ENCODE peak calls at places on chromosomes 12 and 14, in seven cellular contexts. One of them, this sample, is unnamed.

GRCh38 chr12:113211160-113211559 is 10.1 kb upstream of the TPCN1 start:
- DNase-seq in heart left ventricle: no peak
- DNase-seq in uterus: no peak
- DNase-seq in nephron progenitor cell: no peak
- DNase-seq in A673: no peak
- DNase-seq in GM20000: no peak
- DNase-seq in fibroblast of the aortic adventitia: no peak
- DNase-seq in this sample: no peak

GRCh38 chr14:65927871-65928270 is 515.3 kb downstream of the FUT8 start:
- DNase-seq in heart left ventricle: no peak
- DNase-seq in uterus: no peak
- DNase-seq in nephron progenitor cell: no peak
- DNase-seq in A673: no peak
- DNase-seq in GM20000: no peak
- DNase-seq in fibroblast of the aortic adventitia: no peak
- DNase-seq in this sample: no peak

GRCh38 chr12:53211476-53212381 is 4.7 kb upstream of the ITGB7 start:
- DNase-seq in heart left ventricle: no peak
- DNase-seq in uterus: no peak
- DNase-seq in nephron progenitor cell: no peak
- DNase-seq in A673: no peak
- DNase-seq in GM20000: no peak
- DNase-seq in fibroblast of the aortic adventitia: no peak
- DNase-seq in this sample: no peak

GRCh38 chr12:27733052-27733656 is 22.5 kb downstream of the MRPS35 start:
- DNase-seq in heart left ventricle: no peak
- DNase-seq in uterus: no peak
- DNase-seq in nephron progenitor cell: peak; percentile 18
- DNase-seq in A673: peak; percentile 45
- DNase-seq in GM20000: peak; percentile 40
- DNase-seq in fibroblast of the aortic adventitia: peak; percentile 60
- DNase-seq in this sample: no peak

GRCh38 chr12:13254311-13254710 is 57.8 kb downstream of the EMP1 start:
- DNase-seq in heart left ventricle: no peak
- DNase-seq in uterus: no peak
- DNase-seq in nephron progenitor cell: no peak
- DNase-seq in A673: no peak
- DNase-seq in GM20000: no peak
- DNase-seq in fibroblast of the aortic adventitia: no peak
- DNase-seq in this sample: no peak

GRCh38 chr12:2382391-2383155 is 329.8 kb downstream of the CACNA1C start:
- DNase-seq in heart left ventricle: no peak
- DNase-seq in uterus: peak; percentile 8
- DNase-seq in nephron progenitor cell: no peak
- DNase-seq in A673: no peak
- DNase-seq in GM20000: no peak
- DNase-seq in fibroblast of the aortic adventitia: peak; percentile 36
- DNase-seq in this sample: no peak

GRCh38 chr12:3973939-3974644 is 100.9 kb upstream of the PARP11 start:
- DNase-seq in heart left ventricle: peak; percentile 36
- DNase-seq in uterus: no peak
- DNase-seq in nephron progenitor cell: no peak
- DNase-seq in A673: no peak
- DNase-seq in GM20000: no peak
- DNase-seq in fibroblast of the aortic adventitia: no peak
- DNase-seq in this sample: no peak

GRCh38 chr12:132018193-132018916 is 68.6 kb downstream of the EP400 start:
- DNase-seq in heart left ventricle: no peak
- DNase-seq in uterus: no peak
- DNase-seq in nephron progenitor cell: no peak
- DNase-seq in A673: no peak
- DNase-seq in GM20000: no peak
- DNase-seq in fibroblast of the aortic adventitia: no peak
- DNase-seq in this sample: no peak

GRCh38 chr14:102768223-102769048 is 8.8 kb upstream of the TRAF3 start:
- DNase-seq in heart left ventricle: no peak
- DNase-seq in uterus: no peak
- DNase-seq in nephron progenitor cell: no peak
- DNase-seq in A673: no peak
- DNase-seq in GM20000: peak; percentile 76
- DNase-seq in fibroblast of the aortic adventitia: no peak
- DNase-seq in this sample: no peak

GRCh38 chr12:94677778-94678177 is 27.4 kb upstream of the TMCC3 start:
- DNase-seq in heart left ventricle: no peak
- DNase-seq in uterus: no peak
- DNase-seq in nephron progenitor cell: no peak
- DNase-seq in A673: no peak
- DNase-seq in GM20000: no peak
- DNase-seq in fibroblast of the aortic adventitia: no peak
- DNase-seq in this sample: no peak

GRCh38 chr12:57765003-57765697 is 1.7 kb downstream of the CYP27B1 start:
- DNase-seq in heart left ventricle: no peak
- DNase-seq in uterus: no peak
- DNase-seq in nephron progenitor cell: peak; percentile 47
- DNase-seq in A673: peak; percentile 55
- DNase-seq in GM20000: peak; percentile 67
- DNase-seq in fibroblast of the aortic adventitia: no peak
- DNase-seq in this sample: no peak

GRCh38 chr12:94010307-94010706 is 138.1 kb upstream of the PLXNC1 start:
- DNase-seq in heart left ventricle: no peak
- DNase-seq in uterus: no peak
- DNase-seq in nephron progenitor cell: no peak
- DNase-seq in A673: no peak
- DNase-seq in GM20000: no peak
- DNase-seq in fibroblast of the aortic adventitia: no peak
- DNase-seq in this sample: no peak

GRCh38 chr12:90235642-90236041 is 527.0 kb upstream of the ATP2B1 start:
- DNase-seq in heart left ventricle: no peak
- DNase-seq in uterus: no peak
- DNase-seq in nephron progenitor cell: no peak
- DNase-seq in A673: no peak
- DNase-seq in GM20000: no peak
- DNase-seq in fibroblast of the aortic adventitia: peak; percentile 53
- DNase-seq in this sample: no peak

GRCh38 chr12:7061596-7061995 is 1.1 kb downstream of the C1S start:
- DNase-seq in heart left ventricle: no peak
- DNase-seq in uterus: no peak
- DNase-seq in nephron progenitor cell: no peak
- DNase-seq in A673: no peak
- DNase-seq in GM20000: no peak
- DNase-seq in fibroblast of the aortic adventitia: no peak
- DNase-seq in this sample: no peak

GRCh38 chr14:24260026-24260779 is 2.8 kb downstream of the TGM1 start:
- DNase-seq in heart left ventricle: no peak
- DNase-seq in uterus: no peak
- DNase-seq in nephron progenitor cell: no peak
- DNase-seq in A673: no peak
- DNase-seq in GM20000: no peak
- DNase-seq in fibroblast of the aortic adventitia: no peak
- DNase-seq in this sample: no peak

GRCh38 chr12:122371475-122372045 is 50.9 kb downstream of the CLIP1 start:
- DNase-seq in heart left ventricle: no peak
- DNase-seq in uterus: no peak
- DNase-seq in nephron progenitor cell: no peak
- DNase-seq in A673: no peak
- DNase-seq in GM20000: no peak
- DNase-seq in fibroblast of the aortic adventitia: no peak
- DNase-seq in this sample: no peak

GRCh38 chr12:27305673-27306504 is 26.7 kb upstream of the BMAL2 start:
- DNase-seq in heart left ventricle: no peak
- DNase-seq in uterus: no peak
- DNase-seq in nephron progenitor cell: no peak
- DNase-seq in A673: peak; percentile 48
- DNase-seq in GM20000: no peak
- DNase-seq in fibroblast of the aortic adventitia: peak; percentile 82
- DNase-seq in this sample: no peak

GRCh38 chr14:75147423-75148071 is 20.7 kb upstream of the NEK9 start:
- DNase-seq in heart left ventricle: peak; percentile 64
- DNase-seq in uterus: peak; percentile 75
- DNase-seq in nephron progenitor cell: peak; percentile 35
- DNase-seq in A673: no peak
- DNase-seq in GM20000: no peak
- DNase-seq in fibroblast of the aortic adventitia: peak; percentile 87
- DNase-seq in this sample: peak; percentile 40

GRCh38 chr12:1737643-1738286 is 46.9 kb downstream of the ADIPOR2 start:
- DNase-seq in heart left ventricle: no peak
- DNase-seq in uterus: no peak
- DNase-seq in nephron progenitor cell: peak; percentile 18
- DNase-seq in A673: no peak
- DNase-seq in GM20000: no peak
- DNase-seq in fibroblast of the aortic adventitia: no peak
- DNase-seq in this sample: no peak

GRCh38 chr12:48901278-48901677 is 24.0 kb downstream of the FKBP11 start:
- DNase-seq in heart left ventricle: no peak
- DNase-seq in uterus: no peak
- DNase-seq in nephron progenitor cell: no peak
- DNase-seq in A673: no peak
- DNase-seq in GM20000: peak; percentile 70
- DNase-seq in fibroblast of the aortic adventitia: peak; percentile 31
- DNase-seq in this sample: no peak

GRCh38 chr14:77973246-77973645 is 173.3 kb downstream of the ADCK1 start:
- DNase-seq in heart left ventricle: no peak
- DNase-seq in uterus: no peak
- DNase-seq in nephron progenitor cell: no peak
- DNase-seq in A673: no peak
- DNase-seq in GM20000: no peak
- DNase-seq in fibroblast of the aortic adventitia: no peak
- DNase-seq in this sample: no peak

GRCh38 chr14:61065671-61066070 is 84.6 kb downstream of the SLC38A6 start:
- DNase-seq in heart left ventricle: no peak
- DNase-seq in uterus: no peak
- DNase-seq in nephron progenitor cell: no peak
- DNase-seq in A673: no peak
- DNase-seq in GM20000: no peak
- DNase-seq in fibroblast of the aortic adventitia: no peak
- DNase-seq in this sample: no peak

GRCh38 chr12:124804011-124804621 is 59.5 kb downstream of the SCARB1 start:
- DNase-seq in heart left ventricle: no peak
- DNase-seq in uterus: no peak
- DNase-seq in nephron progenitor cell: no peak
- DNase-seq in A673: peak; percentile 67
- DNase-seq in GM20000: peak; percentile 8
- DNase-seq in fibroblast of the aortic adventitia: peak; percentile 61
- DNase-seq in this sample: no peak

GRCh38 chr14:78519863-78520262 is 349.7 kb downstream of the NRXN3 start:
- DNase-seq in heart left ventricle: peak; percentile 19
- DNase-seq in uterus: no peak
- DNase-seq in nephron progenitor cell: peak; percentile 84
- DNase-seq in A673: peak; percentile 64
- DNase-seq in GM20000: peak; percentile 8
- DNase-seq in fibroblast of the aortic adventitia: peak; percentile 9
- DNase-seq in this sample: peak; percentile 68

DNA sequence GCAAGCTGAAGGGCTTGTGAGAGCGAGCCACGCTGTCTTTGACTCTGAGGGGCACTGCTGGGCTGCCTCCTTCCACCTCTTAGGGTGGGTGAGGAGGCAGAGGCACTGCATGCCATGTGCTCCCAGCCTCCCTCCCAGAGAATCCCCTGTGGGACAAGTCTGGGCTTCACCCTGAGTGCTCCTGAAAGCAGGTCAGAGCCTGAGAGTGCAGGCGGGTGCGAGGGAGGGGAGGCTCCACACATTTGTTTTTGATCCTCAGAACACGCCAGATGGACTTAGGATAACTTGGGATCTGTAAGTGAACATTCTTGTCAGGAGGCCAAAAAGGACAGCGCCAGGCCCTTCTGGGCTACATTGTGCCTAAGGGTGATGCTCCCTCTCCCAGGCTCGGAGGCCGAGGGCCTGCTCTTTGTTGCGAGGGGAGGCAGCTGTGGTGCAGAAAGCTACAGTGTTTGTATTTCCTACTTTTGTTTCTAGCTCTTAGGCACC is 155.4 kb downstream of the TMX1 start:
- DNase-seq in heart left ventricle: peak; percentile 66
- DNase-seq in uterus: peak; percentile 61
- DNase-seq in nephron progenitor cell: no peak
- DNase-seq in A673: no peak
- DNase-seq in GM20000: no peak
- DNase-seq in fibroblast of the aortic adventitia: peak; percentile 94
- DNase-seq in this sample: peak; percentile 29
- TF ChIP-seq CTCF in heart left ventricle: no peak
- TF ChIP-seq CTCF in uterus: no peak
- TF ChIP-seq CTCF in nephron progenitor cell: no peak
- TF ChIP-seq CTCF in A673: no peak
- TF ChIP-seq CTCF in GM20000: no peak
- TF ChIP-seq CTCF in fibroblast of the aortic adventitia: no peak
- TF ChIP-seq CTCF in this sample: no peak

GRCh38 chr12:22709292-22709691 is 84.3 kb downstream of the ETNK1 start:
- DNase-seq in heart left ventricle: no peak
- DNase-seq in uterus: no peak
- DNase-seq in nephron progenitor cell: no peak
- DNase-seq in A673: peak; percentile 32
- DNase-seq in GM20000: peak; percentile 55
- DNase-seq in fibroblast of the aortic adventitia: peak; percentile 66
- DNase-seq in this sample: no peak
- TF ChIP-seq CTCF in heart left ventricle: peak; percentile 28
- TF ChIP-seq CTCF in uterus: peak; percentile 34
- TF ChIP-seq CTCF in nephron progenitor cell: peak; percentile 54
- TF ChIP-seq CTCF in A673: peak; percentile 50
- TF ChIP-seq CTCF in GM20000: no peak
- TF ChIP-seq CTCF in fibroblast of the aortic adventitia: peak; percentile 67
- TF ChIP-seq CTCF in this sample: peak; percentile 75

GRCh38 chr12:21305666-21306065 is 29.1 kb downstream of the SLCO1A2 start:
- DNase-seq in heart left ventricle: no peak
- DNase-seq in uterus: no peak
- DNase-seq in nephron progenitor cell: no peak
- DNase-seq in A673: no peak
- DNase-seq in GM20000: no peak
- DNase-seq in fibroblast of the aortic adventitia: no peak
- DNase-seq in this sample: no peak

GRCh38 chr12:21308785-21309184 is 25.9 kb downstream of the SLCO1A2 start:
- DNase-seq in heart left ventricle: no peak
- DNase-seq in uterus: no peak
- DNase-seq in nephron progenitor cell: no peak
- DNase-seq in A673: no peak
- DNase-seq in GM20000: no peak
- DNase-seq in fibroblast of the aortic adventitia: no peak
- DNase-seq in this sample: no peak
- TF ChIP-seq CTCF in heart left ventricle: no peak
- TF ChIP-seq CTCF in uterus: no peak
- TF ChIP-seq CTCF in nephron progenitor cell: no peak
- TF ChIP-seq CTCF in A673: no peak
- TF ChIP-seq CTCF in GM20000: no peak
- TF ChIP-seq CTCF in fibroblast of the aortic adventitia: no peak
- TF ChIP-seq CTCF in this sample: no peak

DNA sequence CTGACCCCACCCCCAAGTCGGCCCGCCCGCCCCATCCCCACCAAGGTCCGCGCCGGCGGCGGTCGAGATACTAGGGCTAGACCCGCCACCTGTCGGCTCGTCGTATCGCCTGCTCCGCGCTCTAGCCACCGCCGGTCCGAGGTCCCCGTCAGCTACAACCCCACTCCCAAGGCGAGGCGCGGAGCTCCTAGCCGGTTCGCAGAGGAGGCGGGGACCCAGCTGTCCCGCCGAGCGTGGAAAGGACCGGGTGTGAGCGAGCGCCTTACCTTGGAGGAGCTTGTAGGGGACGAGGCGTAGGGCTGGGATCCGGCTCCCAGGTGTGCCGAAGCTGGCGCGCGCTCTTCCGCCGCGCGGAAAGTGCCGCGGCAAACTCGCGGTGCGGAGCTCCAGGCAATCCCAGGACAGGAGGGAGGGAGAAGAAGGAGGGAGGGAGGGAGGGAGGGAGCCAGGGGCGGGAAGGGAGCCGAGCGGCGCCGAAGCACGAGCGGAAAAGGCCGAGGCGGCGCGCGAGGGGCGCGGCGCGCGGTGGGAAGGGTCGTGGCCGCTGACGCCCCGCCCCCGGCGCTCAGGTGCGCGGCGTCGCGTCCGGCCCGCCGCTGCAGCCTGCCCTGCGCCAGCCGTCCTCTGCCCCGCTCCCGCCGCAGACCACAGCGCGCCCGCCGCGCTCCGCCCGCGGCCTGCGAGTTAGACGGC is at the start of gene PAWR:
- DNase-seq in heart left ventricle: peak; percentile 60
- DNase-seq in uterus: peak; percentile 71
- DNase-seq in nephron progenitor cell: peak; percentile 85
- DNase-seq in A673: peak; percentile 88
- DNase-seq in GM20000: peak; percentile 94
- DNase-seq in fibroblast of the aortic adventitia: peak; percentile 63
- DNase-seq in this sample: peak; percentile 57
- TF ChIP-seq CTCF in heart left ventricle: no peak
- TF ChIP-seq CTCF in uterus: peak; percentile 42
- TF ChIP-seq CTCF in nephron progenitor cell: no peak
- TF ChIP-seq CTCF in A673: peak; percentile 3
- TF ChIP-seq CTCF in GM20000: peak; percentile 28
- TF ChIP-seq CTCF in fibroblast of the aortic adventitia: peak; percentile 11
- TF ChIP-seq CTCF in this sample: no peak

This sample was measured in neural crest cell.